ENCODE peak calls at places on chromosomes 2 and 18, in five cellular contexts. Z is body of pancreas, U is right cardiac atrium, G is mucosa of descending colon, X is GM23248. Y is an unnamed sample. For H3K4me1, the result is how much of the 10 kb centered on the place peaks cover.

GRCh38 chr2:166092889-166093288 is 34.9 kb downstream of the SCN1A start:
- DNase-seq in Z (no peak), U (no peak), G (no peak), X (peak), Y (no peak)

GRCh38 chr18:58788470-58788869 is 76.2 kb upstream of the ZNF532 start:
- DNase-seq in Z (no peak), U (no peak), G (no peak), X (no peak), Y (no peak)

GRCh38 chr2:153819501-153819900 is 52.2 kb upstream of the GALNT13 start:
- DNase-seq in Z (no peak), U (no peak), G (no peak), X (no peak), Y (no peak)

GRCh38 chr2:234840336-234840735 is 111.5 kb upstream of the SH3BP4 start:
- DNase-seq in Z (peak), U (peak), G (no peak), X (peak), Y (no peak)

GRCh38 chr2:206728277-206729199 is 10.3 kb upstream of the DYTN start:
- DNase-seq in Z (no peak), U (no peak), G (no peak), X (peak), Y (no peak)

GRCh38 chr2:201621293-201621999 is 21.9 kb downstream of the TMEM237 start:
- DNase-seq in Z (no peak), U (no peak), G (no peak), X (no peak), Y (no peak)

GRCh38 chr2:234980476-234981187 is 28.8 kb downstream of the SH3BP4 start:
- DNase-seq in Z (peak), U (no peak), G (peak), X (no peak), Y (no peak)

GRCh38 chr2:152440049-152440448 is 105.1 kb downstream of the FMNL2 start:
- DNase-seq in Z (no peak), U (no peak), G (no peak), X (no peak), Y (no peak)

GRCh38 chr2:59174536-59175243 is 933.6 kb upstream of the FANCL start:
- DNase-seq in Z (no peak), U (no peak), G (no peak), X (no peak), Y (no peak)

GRCh38 chr2:24972315-24972958 is 682 bp upstream of the DNAJC27 start:
- DNase-seq in Z (peak), U (peak), G (peak), X (peak), Y (peak)

GRCh38 chr2:226378733-226379132 is 420.9 kb downstream of the IRS1 start:
- DNase-seq in Z (no peak), U (no peak), G (no peak), X (peak), Y (no peak)

GRCh38 chr2:31163011-31163540 is 24.8 kb upstream of the GALNT14 start:
- DNase-seq in Z (no peak), U (no peak), G (no peak), X (no peak), Y (no peak)

GRCh38 chr2:239146741-239147181 is 254.1 kb downstream of the HDAC4 start:
- DNase-seq in Z (no peak), U (no peak), G (no peak), X (no peak), Y (no peak)

GRCh38 chr2:85605406-85606115 is 3.1 kb upstream of the TMEM150A start:
- DNase-seq in Z (no peak), U (no peak), G (no peak), X (peak), Y (no peak)

GRCh38 chr2:20682166-20682565 is 15.2 kb downstream of the GDF7 start:
- DNase-seq in Z (no peak), U (no peak), G (no peak), X (peak), Y (no peak)

GRCh38 chr2:20393986-20394385 is 43.3 kb upstream of the PUM2 start:
- DNase-seq in Z (no peak), U (no peak), G (no peak), X (no peak), Y (no peak)

GRCh38 chr2:43718530-43719124 is 42.4 kb upstream of the C1GALT1C1L start:
- DNase-seq in Z (no peak), U (no peak), G (no peak), X (no peak), Y (no peak)

GRCh38 chr18:50009772-50010171 is 185.2 kb downstream of the MYO5B start:
- DNase-seq in Z (peak), U (no peak), G (peak), X (peak), Y (peak)

GRCh38 chr2:195488567-195488966 is 168.5 kb upstream of the SLC39A10 start:
- DNase-seq in Z (no peak), U (no peak), G (no peak), X (peak), Y (no peak)

GRCh38 chr2:2843969-2844548 is 513.0 kb upstream of the MYT1L start:
- DNase-seq in Z (no peak), U (no peak), G (no peak), X (no peak), Y (no peak)

GRCh38 chr2:240620859-240621258 is 4.4 kb upstream of the GPR35 start:
- DNase-seq in Z (no peak), U (no peak), G (no peak), X (no peak), Y (no peak)

GRCh38 chr2:160652236-160652635 is 158.6 kb upstream of the RBMS1 start:
- DNase-seq in Z (no peak), U (no peak), G (peak), X (peak), Y (peak)

GRCh38 chr2:176911-177310 is 86.9 kb downstream of the SH3YL1 start:
- DNase-seq in Z (no peak), U (no peak), G (no peak), X (no peak), Y (no peak)

GRCh38 chr2:84427235-84428138 is 31.6 kb downstream of the SUCLG1 start:
- DNase-seq in Z (no peak), U (no peak), G (no peak), X (peak), Y (no peak)

DNA sequence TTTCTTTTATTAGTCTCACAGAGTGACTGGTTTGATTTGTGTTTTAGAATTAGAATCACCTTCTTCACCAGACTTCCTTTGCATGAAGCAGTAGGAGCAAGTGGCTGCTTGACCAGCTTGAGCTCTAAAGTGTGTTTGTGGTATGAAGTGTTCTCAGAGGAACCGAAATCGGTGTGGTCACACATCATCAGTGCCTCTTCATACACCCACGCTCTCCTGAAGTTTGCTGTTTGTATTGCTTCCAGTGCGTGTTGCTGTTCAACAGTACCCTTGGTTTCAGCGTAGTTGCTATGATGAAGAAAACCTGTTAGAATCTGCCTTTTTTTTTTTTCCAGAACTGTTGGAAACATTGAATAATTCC is 77.9 kb downstream of the LIMS1 start:
- DNase-seq in Z (no peak), U (no peak), G (peak), X (no peak), Y (no peak)
- H3K4me1 ChIP-seq in Z (under half), U (under half), G (under half), X (under half), Y (under half)

GRCh38 chr2:60414731-60415130 is 138.7 kb downstream of the BCL11A start:
- DNase-seq in Z (no peak), U (no peak), G (no peak), X (peak), Y (no peak)
- H3K4me1 ChIP-seq in Z (under half), U (under half), G (under half), X (under half), Y (under half)

DNA sequence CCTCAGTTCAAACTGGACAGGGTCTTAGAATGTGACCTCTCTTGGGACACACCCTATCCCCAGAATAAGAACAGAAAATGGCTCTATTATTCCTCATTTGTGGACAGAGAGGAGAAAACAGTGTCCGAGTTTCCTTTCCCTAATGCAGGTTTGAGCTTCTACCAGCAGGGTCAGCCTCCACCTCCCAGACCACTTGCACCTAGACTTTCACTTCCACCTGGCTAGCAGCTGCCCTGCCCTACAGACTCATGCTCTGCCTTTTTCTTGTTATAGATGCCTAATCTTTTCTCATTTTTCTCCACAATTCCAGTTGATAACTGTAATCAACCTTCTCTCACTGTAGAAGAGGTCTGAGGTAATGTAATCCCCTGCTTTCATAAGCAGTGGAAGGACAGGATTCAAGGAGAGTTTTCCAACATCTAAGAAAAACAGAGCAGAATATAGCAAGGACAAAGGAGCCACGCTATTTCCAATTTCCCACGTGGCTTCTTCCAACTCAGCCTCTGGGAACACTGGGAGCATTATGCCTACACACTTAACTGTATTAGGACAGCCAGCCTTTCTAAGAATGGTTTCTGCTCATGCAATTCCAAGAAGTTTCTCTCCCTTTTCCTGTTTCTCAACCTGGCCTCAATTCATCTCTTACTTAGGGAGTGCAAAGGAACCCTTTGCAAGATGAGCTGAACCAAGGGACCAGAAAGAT is 239.8 kb downstream of the BCL11A start:
- DNase-seq in Z (no peak), U (no peak), G (no peak), X (no peak), Y (no peak)
- H3K4me1 ChIP-seq in Z (under half), U (under half), G (under half), X (under half), Y (under half)

DNA sequence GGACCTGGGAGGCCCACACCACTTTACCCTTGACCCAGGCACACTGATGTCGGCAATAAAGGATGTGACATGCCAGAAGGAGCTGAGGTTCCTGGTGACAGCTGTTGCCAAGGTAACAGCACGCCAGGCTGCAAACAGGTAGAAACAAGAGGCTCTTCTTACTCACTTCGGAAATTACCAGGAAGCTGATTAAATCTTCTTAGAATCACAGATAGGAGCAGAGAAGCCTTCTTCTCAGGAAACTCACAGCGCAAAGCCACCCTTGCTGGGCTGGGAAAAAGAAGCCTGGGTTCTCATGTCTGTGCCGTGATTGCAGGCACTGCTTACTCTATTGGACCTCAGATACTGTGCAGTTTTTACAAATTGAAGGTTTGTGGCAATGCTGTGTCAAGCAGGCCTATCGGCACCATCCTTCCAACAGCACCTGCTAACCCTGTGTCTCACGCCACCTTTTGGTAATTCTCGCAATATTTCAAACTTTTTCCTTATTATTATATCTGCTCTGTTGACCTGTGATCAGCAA is 61.0 kb upstream of the TAF1B start:
- DNase-seq in Z (no peak), U (no peak), G (no peak), X (no peak), Y (no peak)
- H3K4me1 ChIP-seq in Z (under half), U (under half), G (under half), X (under half), Y (under half)

DNA sequence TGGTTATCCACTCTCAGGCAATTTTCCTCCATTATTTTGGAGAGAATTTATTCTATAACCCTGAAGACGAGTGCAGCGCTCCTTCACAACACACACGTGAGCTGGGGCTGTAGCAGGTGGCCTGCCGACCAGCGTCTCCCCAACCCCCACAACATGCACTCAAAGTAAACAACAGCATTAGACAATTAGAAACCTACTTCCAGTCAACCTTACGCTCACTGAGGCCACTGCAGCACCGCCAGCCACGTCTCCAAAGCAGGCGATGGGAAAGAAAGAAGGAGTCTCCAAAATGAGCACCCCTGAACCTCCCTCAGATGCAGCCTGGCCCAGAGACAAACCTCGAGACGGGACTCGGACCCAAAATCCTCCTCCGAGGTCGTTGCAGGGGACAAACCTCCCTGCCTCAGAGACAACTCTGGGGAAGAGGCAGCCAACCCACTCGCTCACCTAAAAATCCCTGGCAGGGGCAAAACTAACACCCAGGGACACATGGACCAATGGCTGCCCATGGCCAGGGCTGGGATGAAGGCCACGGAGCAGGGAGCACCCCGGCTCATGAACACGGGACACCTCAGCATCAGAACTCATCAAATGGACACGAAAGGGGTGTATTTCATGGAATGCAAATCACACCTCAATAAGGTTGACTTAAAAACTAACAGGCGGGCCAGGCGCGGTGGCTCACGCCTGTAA is 2.6 kb downstream of the SLC66A2 start:
- DNase-seq in Z (peak), U (no peak), G (no peak), X (no peak), Y (no peak)
- H3K4me1 ChIP-seq in Z (half or more), U (under half), G (half or more), X (under half), Y (under half)

GRCh38 chr2:120897399-120897798 is 161.7 kb downstream of the GLI2 start:
- DNase-seq in Z (no peak), U (no peak), G (no peak), X (no peak), Y (no peak)
- H3K4me1 ChIP-seq in Z (under half), U (under half), G (under half), X (under half), Y (under half)

GRCh38 chr2:173955004-173955403 is 10.2 kb downstream of the SP3 start:
- DNase-seq in Z (no peak), U (no peak), G (no peak), X (no peak), Y (no peak)

GRCh38 chr2:173953047-173953424 is 12.1 kb downstream of the SP3 start:
- DNase-seq in Z (no peak), U (no peak), G (no peak), X (no peak), Y (no peak)

GRCh38 chr2:173955867-173956266 is 9.3 kb downstream of the SP3 start:
- DNase-seq in Z (no peak), U (no peak), G (no peak), X (no peak), Y (no peak)

GRCh38 chr2:173948827-173949226 is 16.3 kb downstream of the SP3 start:
- DNase-seq in Z (no peak), U (no peak), G (no peak), X (no peak), Y (no peak)

DNA sequence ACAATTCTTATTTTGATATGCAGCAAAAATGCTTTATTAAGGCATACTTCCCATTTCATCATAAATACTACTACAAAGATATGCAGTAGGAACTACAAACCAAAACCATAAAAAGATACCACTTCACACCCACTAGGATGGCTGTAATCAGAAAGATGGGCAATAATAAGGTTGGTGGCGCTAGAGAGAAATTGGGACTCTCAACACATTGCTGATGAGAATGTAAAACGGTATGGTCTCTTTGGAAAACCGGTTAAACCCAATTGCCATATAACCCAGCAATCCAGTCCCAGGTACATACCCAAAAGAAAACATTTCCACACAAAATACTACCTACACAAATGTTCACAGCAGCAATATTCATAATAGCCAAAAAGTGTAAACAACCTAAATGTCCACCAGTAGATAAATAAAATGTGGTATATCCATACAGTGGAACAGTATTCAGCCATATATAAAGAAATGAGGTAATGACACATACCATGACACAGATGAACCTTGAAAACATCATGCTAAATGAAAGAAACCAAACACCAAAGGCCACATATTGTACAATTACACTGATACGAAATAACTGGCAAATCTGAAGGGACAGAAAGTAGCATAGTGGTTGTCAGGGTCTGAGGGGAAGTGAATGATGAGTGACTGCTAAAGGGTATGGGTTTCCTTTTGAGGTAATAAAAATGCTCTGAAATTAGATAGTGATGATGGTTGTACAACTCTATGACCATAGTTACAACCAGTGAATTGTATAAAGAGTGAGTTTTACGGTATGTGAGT is 12.7 kb downstream of the SP3 start:
- DNase-seq in Z (no peak), U (no peak), G (no peak), X (no peak), Y (no peak)
- H3K4me1 ChIP-seq in Z (under half), U (under half), G (under half), X (under half), Y (half or more)

GRCh38 chr18:70418551-70419311 is 129.9 kb downstream of the SOCS6 start:
- DNase-seq in Z (no peak), U (no peak), G (no peak), X (peak), Y (no peak)
- H3K4me1 ChIP-seq in Z (under half), U (under half), G (under half), X (half or more), Y (under half)

Y was measured in CD8-positive, alpha-beta T cell.